ENCODE peak calls at places on chromosomes 4 and X, in nine cellular contexts. One of them, this sample, is unnamed.

GRCh38 chr4:145709843-145710242 is 29.9 kb downstream of the C4orf51 start:
- DNase-seq in astrocyte of the cerebellum: peak
- DNase-seq in aorta: no peak
- DNase-seq in cardiac fibroblast: peak
- DNase-seq in tibial nerve: no peak
- DNase-seq in HFF-Myc: peak
- DNase-seq in BJ: peak
- DNase-seq in uterus: no peak
- DNase-seq in kidney: no peak
- DNase-seq in this sample: peak

GRCh38 chr4:156132196-156132595 is 178.5 kb upstream of the CTSO start:
- DNase-seq in astrocyte of the cerebellum: no peak
- DNase-seq in aorta: no peak
- DNase-seq in cardiac fibroblast: no peak
- DNase-seq in tibial nerve: no peak
- DNase-seq in HFF-Myc: no peak
- DNase-seq in BJ: no peak
- DNase-seq in uterus: no peak
- DNase-seq in kidney: no peak
- DNase-seq in this sample: no peak

GRCh38 chrX:136453771-136454170 is 34.0 kb upstream of the BRS3 start:
- DNase-seq in astrocyte of the cerebellum: no peak
- DNase-seq in aorta: no peak
- DNase-seq in cardiac fibroblast: no peak
- DNase-seq in tibial nerve: no peak
- DNase-seq in HFF-Myc: no peak
- DNase-seq in BJ: no peak
- DNase-seq in uterus: no peak
- DNase-seq in kidney: no peak
- DNase-seq in this sample: no peak

GRCh38 chr4:7086384-7086783 is 18.5 kb upstream of the GRPEL1 start:
- DNase-seq in astrocyte of the cerebellum: no peak
- DNase-seq in aorta: no peak
- DNase-seq in cardiac fibroblast: no peak
- DNase-seq in tibial nerve: no peak
- DNase-seq in HFF-Myc: no peak
- DNase-seq in BJ: no peak
- DNase-seq in uterus: no peak
- DNase-seq in kidney: no peak
- DNase-seq in this sample: no peak

GRCh38 chr4:108172780-108173598 is 4.3 kb upstream of the LEF1 start:
- DNase-seq in astrocyte of the cerebellum: peak
- DNase-seq in aorta: peak
- DNase-seq in cardiac fibroblast: peak
- DNase-seq in tibial nerve: peak
- DNase-seq in HFF-Myc: peak
- DNase-seq in BJ: no peak
- DNase-seq in uterus: no peak
- DNase-seq in kidney: peak
- DNase-seq in this sample: peak

GRCh38 chr4:14924945-14925344 is 77.3 kb upstream of the CPEB2 start:
- DNase-seq in astrocyte of the cerebellum: no peak
- DNase-seq in aorta: no peak
- DNase-seq in cardiac fibroblast: no peak
- DNase-seq in tibial nerve: no peak
- DNase-seq in HFF-Myc: no peak
- DNase-seq in BJ: no peak
- DNase-seq in uterus: no peak
- DNase-seq in kidney: no peak
- DNase-seq in this sample: no peak

GRCh38 chr4:81130569-81130968 is 84.5 kb downstream of the PRKG2 start:
- DNase-seq in astrocyte of the cerebellum: no peak
- DNase-seq in aorta: no peak
- DNase-seq in cardiac fibroblast: no peak
- DNase-seq in tibial nerve: no peak
- DNase-seq in HFF-Myc: no peak
- DNase-seq in BJ: no peak
- DNase-seq in uterus: no peak
- DNase-seq in kidney: no peak
- DNase-seq in this sample: no peak

GRCh38 chr4:1907848-1908525 is 36.8 kb downstream of the NSD2 start:
- DNase-seq in astrocyte of the cerebellum: no peak
- DNase-seq in aorta: no peak
- DNase-seq in cardiac fibroblast: no peak
- DNase-seq in tibial nerve: no peak
- DNase-seq in HFF-Myc: no peak
- DNase-seq in BJ: no peak
- DNase-seq in uterus: no peak
- DNase-seq in kidney: no peak
- DNase-seq in this sample: no peak

GRCh38 chr4:76199664-76200211 is 13.9 kb downstream of the SCARB2 start:
- DNase-seq in astrocyte of the cerebellum: no peak
- DNase-seq in aorta: no peak
- DNase-seq in cardiac fibroblast: peak
- DNase-seq in tibial nerve: no peak
- DNase-seq in HFF-Myc: no peak
- DNase-seq in BJ: no peak
- DNase-seq in uterus: no peak
- DNase-seq in kidney: no peak
- DNase-seq in this sample: peak

GRCh38 chrX:10769165-10769564 is 148.8 kb upstream of the MID1 start:
- DNase-seq in astrocyte of the cerebellum: no peak
- DNase-seq in aorta: no peak
- DNase-seq in cardiac fibroblast: peak
- DNase-seq in tibial nerve: no peak
- DNase-seq in HFF-Myc: no peak
- DNase-seq in BJ: no peak
- DNase-seq in uterus: no peak
- DNase-seq in kidney: no peak
- DNase-seq in this sample: peak

GRCh38 chr4:26619784-26620183 is 35.9 kb downstream of the TBC1D19 start:
- DNase-seq in astrocyte of the cerebellum: no peak
- DNase-seq in aorta: no peak
- DNase-seq in cardiac fibroblast: peak
- DNase-seq in tibial nerve: no peak
- DNase-seq in HFF-Myc: no peak
- DNase-seq in BJ: peak
- DNase-seq in uterus: no peak
- DNase-seq in kidney: no peak
- DNase-seq in this sample: peak

DNA sequence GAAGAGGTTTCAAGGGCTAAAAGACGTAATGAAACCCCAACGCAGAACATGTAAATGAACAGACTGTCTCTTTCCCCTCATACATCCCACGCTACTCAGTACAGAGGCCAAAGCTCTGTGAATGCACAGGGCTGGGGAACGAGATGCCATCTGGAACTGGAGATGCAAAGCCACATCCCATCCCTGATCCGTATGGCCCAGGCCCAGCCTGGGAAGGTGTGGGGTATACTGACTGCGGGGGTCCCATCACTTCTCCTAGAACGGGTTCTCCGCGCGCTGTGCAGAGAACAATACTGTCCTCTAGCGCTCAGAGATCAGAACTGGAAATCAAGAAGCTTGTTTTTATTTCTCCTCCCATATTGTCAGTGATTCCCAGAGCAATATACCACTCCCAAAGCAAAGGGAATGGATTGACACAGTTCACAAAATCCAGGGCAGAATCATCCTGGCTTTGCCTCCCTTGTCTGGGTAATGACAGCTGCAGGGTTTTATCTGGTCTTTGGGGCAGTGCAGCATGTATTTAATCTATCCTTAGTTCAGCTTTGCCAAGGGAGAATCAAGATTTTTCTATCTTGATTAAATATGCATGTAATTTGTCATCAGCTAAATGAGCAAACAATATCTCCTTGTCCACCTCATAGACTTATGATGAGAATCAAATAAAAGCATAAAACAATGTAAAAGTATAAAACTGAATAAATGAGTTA is 47.3 kb upstream of the TLR3 start:
- DNase-seq in astrocyte of the cerebellum: peak
- DNase-seq in aorta: no peak
- DNase-seq in cardiac fibroblast: peak
- DNase-seq in tibial nerve: no peak
- DNase-seq in HFF-Myc: no peak
- DNase-seq in BJ: no peak
- DNase-seq in uterus: peak
- DNase-seq in kidney: peak
- DNase-seq in this sample: peak
- H3K4me3 ChIP-seq in astrocyte of the cerebellum: no peak
- H3K4me3 ChIP-seq in aorta: peak
- H3K4me3 ChIP-seq in cardiac fibroblast: peak
- H3K4me3 ChIP-seq in tibial nerve: no peak
- H3K4me3 ChIP-seq in HFF-Myc: no peak
- H3K4me3 ChIP-seq in BJ: no peak
- H3K4me3 ChIP-seq in uterus: no peak
- H3K4me3 ChIP-seq in kidney: peak
- H3K4me3 ChIP-seq in this sample: no peak

DNA sequence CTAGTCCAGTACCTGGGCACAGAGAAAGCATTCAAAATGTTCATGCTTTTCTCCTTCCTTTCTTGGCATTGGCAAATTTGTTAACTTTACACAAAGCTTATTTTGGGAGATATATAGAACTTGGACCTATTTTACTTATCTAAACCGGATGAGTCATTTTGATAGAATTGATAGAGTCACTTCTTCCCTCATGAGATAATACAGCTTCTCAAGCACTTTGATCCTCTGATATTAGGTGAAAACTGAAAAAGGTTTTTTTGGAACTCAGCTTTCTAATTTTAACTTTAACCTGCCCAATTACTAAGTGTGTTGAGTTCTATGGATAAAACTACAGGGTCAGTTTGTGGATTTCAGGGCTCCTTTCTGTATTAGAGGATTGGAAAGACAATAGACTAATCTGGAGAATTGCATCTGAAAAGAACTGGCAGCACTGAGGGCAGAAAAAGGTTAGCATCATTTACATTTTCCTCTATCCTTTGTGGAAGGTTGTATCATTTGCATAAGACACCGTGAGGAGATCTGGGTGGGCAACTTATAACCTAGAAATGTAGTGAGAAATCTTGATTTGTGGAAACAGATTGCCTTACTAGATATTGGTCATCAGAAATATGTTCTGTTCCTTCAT is 2.4 kb downstream of the WDR44 start:
- DNase-seq in astrocyte of the cerebellum: no peak
- DNase-seq in aorta: no peak
- DNase-seq in cardiac fibroblast: no peak
- DNase-seq in tibial nerve: no peak
- DNase-seq in HFF-Myc: no peak
- DNase-seq in BJ: no peak
- DNase-seq in uterus: no peak
- DNase-seq in kidney: no peak
- DNase-seq in this sample: no peak
- H3K4me3 ChIP-seq in astrocyte of the cerebellum: peak
- H3K4me3 ChIP-seq in aorta: no peak
- H3K4me3 ChIP-seq in cardiac fibroblast: peak
- H3K4me3 ChIP-seq in tibial nerve: no peak
- H3K4me3 ChIP-seq in HFF-Myc: peak
- H3K4me3 ChIP-seq in BJ: no peak
- H3K4me3 ChIP-seq in uterus: no peak
- H3K4me3 ChIP-seq in kidney: peak
- H3K4me3 ChIP-seq in this sample: peak

GRCh38 chrX:151098996-151099395 is 77.4 kb upstream of the GPR50 start:
- DNase-seq in astrocyte of the cerebellum: no peak
- DNase-seq in aorta: no peak
- DNase-seq in cardiac fibroblast: no peak
- DNase-seq in tibial nerve: no peak
- DNase-seq in HFF-Myc: no peak
- DNase-seq in BJ: no peak
- DNase-seq in uterus: no peak
- DNase-seq in kidney: no peak
- DNase-seq in this sample: no peak
- H3K4me3 ChIP-seq in astrocyte of the cerebellum: no peak
- H3K4me3 ChIP-seq in aorta: no peak
- H3K4me3 ChIP-seq in cardiac fibroblast: no peak
- H3K4me3 ChIP-seq in tibial nerve: no peak
- H3K4me3 ChIP-seq in HFF-Myc: no peak
- H3K4me3 ChIP-seq in BJ: no peak
- H3K4me3 ChIP-seq in uterus: no peak
- H3K4me3 ChIP-seq in kidney: no peak
- H3K4me3 ChIP-seq in this sample: no peak

GRCh38 chr4:18021720-18022571 is at the start of gene LCORL:
- DNase-seq in astrocyte of the cerebellum: peak
- DNase-seq in aorta: peak
- DNase-seq in cardiac fibroblast: peak
- DNase-seq in tibial nerve: peak
- DNase-seq in HFF-Myc: peak
- DNase-seq in BJ: peak
- DNase-seq in uterus: peak
- DNase-seq in kidney: peak
- DNase-seq in this sample: peak

GRCh38 chr4:18022572-18023039 is 1.1 kb upstream of the LCORL start:
- DNase-seq in astrocyte of the cerebellum: no peak
- DNase-seq in aorta: no peak
- DNase-seq in cardiac fibroblast: no peak
- DNase-seq in tibial nerve: no peak
- DNase-seq in HFF-Myc: no peak
- DNase-seq in BJ: no peak
- DNase-seq in uterus: no peak
- DNase-seq in kidney: no peak
- DNase-seq in this sample: peak

GRCh38 chr4:18021470-18021719 is 160 bp downstream of the LCORL start:
- DNase-seq in astrocyte of the cerebellum: no peak
- DNase-seq in aorta: no peak
- DNase-seq in cardiac fibroblast: no peak
- DNase-seq in tibial nerve: peak
- DNase-seq in HFF-Myc: no peak
- DNase-seq in BJ: no peak
- DNase-seq in uterus: no peak
- DNase-seq in kidney: no peak
- DNase-seq in this sample: no peak

GRCh38 chr4:18020145-18020670 is 1.3 kb downstream of the LCORL start:
- DNase-seq in astrocyte of the cerebellum: no peak
- DNase-seq in aorta: no peak
- DNase-seq in cardiac fibroblast: peak
- DNase-seq in tibial nerve: no peak
- DNase-seq in HFF-Myc: no peak
- DNase-seq in BJ: no peak
- DNase-seq in uterus: no peak
- DNase-seq in kidney: no peak
- DNase-seq in this sample: peak

DNA sequence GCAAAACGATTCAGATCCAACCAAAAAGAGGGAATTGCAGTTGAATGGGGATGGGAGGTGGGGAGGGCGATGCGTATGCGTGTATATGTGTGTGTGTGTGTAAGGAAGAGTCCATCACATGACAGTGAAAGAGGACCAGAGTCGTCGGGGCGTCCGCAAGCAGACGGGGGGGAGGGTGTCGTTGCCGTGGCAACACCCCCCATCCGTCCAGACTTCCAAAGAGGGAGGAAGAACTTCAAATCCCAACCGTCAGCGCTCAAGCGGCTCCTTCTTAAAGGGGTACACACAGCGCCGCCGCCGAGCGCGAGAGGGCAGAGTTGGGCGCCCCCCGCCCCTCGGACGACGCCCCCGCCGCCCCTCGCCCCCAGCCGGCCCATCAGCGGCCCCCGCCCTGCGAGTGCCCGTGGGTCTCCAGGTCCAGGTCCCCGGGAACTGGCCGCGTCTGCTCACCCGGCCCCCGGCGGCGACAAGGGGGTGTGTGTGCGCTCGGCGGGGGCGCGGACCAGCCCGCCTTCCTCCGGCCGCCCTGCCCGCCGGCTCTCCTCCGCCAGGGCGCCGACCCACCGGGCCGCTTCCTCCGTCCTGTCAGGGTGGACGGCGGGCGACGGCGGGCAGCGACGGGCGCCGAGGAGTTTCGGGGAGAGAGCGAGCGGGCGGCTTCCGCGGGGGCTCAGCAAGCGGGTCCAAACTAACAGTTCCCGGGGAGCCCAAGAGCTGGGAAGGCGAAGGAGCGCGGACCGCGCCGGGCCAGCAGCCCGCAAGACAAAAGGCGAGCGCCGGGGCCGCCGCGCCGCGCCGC is 685 bp downstream of the LCORL start:
- DNase-seq in astrocyte of the cerebellum: peak
- DNase-seq in aorta: peak
- DNase-seq in cardiac fibroblast: peak
- DNase-seq in tibial nerve: peak
- DNase-seq in HFF-Myc: peak
- DNase-seq in BJ: peak
- DNase-seq in uterus: peak
- DNase-seq in kidney: peak
- DNase-seq in this sample: peak
- H3K4me3 ChIP-seq in astrocyte of the cerebellum: peak
- H3K4me3 ChIP-seq in aorta: peak
- H3K4me3 ChIP-seq in cardiac fibroblast: peak
- H3K4me3 ChIP-seq in tibial nerve: peak
- H3K4me3 ChIP-seq in HFF-Myc: peak
- H3K4me3 ChIP-seq in BJ: peak
- H3K4me3 ChIP-seq in uterus: peak
- H3K4me3 ChIP-seq in kidney: peak
- H3K4me3 ChIP-seq in this sample: peak